ENCODE peak calls at places on chromosome 18, in four cellular contexts. One of them, this sample, is unnamed.

GRCh38 chr18:76450912-76451421 is 44.1 kb downstream of the ZNF516 start:
- DNase-seq in HepG2: no peak
- DNase-seq in A549: no peak
- DNase-seq in GM12878: peak; percentile 37
- DNase-seq in this sample: peak; percentile 91

GRCh38 chr18:31102020-31102684 is at the start of gene DSC2:
- DNase-seq in A549: peak; percentile 14
- DNase-seq in HepG2: peak; percentile 61
- DNase-seq in GM12878: no peak
- DNase-seq in this sample: peak; percentile 15

GRCh38 chr18:78625895-78626294 is 353.7 kb upstream of the SALL3 start:
- DNase-seq in A549: no peak
- DNase-seq in GM12878: no peak
- DNase-seq in HepG2: no peak
- DNase-seq in this sample: no peak

GRCh38 chr18:45951021-45951714 is 16.0 kb downstream of the EPG5 start:
- DNase-seq in A549: peak; percentile 16
- DNase-seq in GM12878: no peak
- DNase-seq in HepG2: no peak
- DNase-seq in this sample: no peak

GRCh38 chr18:77147418-77147852 is 14.9 kb upstream of the MBP start:
- DNase-seq in A549: no peak
- DNase-seq in GM12878: no peak
- DNase-seq in HepG2: no peak
- DNase-seq in this sample: no peak

GRCh38 chr18:50578651-50579050 is 18.8 kb downstream of the MAPK4 start:
- DNase-seq in A549: peak; percentile 36
- DNase-seq in HepG2: no peak
- DNase-seq in GM12878: no peak
- DNase-seq in this sample: no peak

GRCh38 chr18:57373017-57373416 is 20.7 kb downstream of the ST8SIA3 start:
- DNase-seq in A549: no peak
- DNase-seq in HepG2: no peak
- DNase-seq in GM12878: no peak
- DNase-seq in this sample: no peak

GRCh38 chr18:36403896-36404824 is 106.6 kb downstream of the FHOD3 start:
- DNase-seq in A549: no peak
- DNase-seq in GM12878: no peak
- DNase-seq in HepG2: no peak
- DNase-seq in this sample: no peak

GRCh38 chr18:44680271-44681038 is at the start of gene SETBP1:
- DNase-seq in GM12878: no peak
- DNase-seq in A549: peak; percentile 31
- DNase-seq in HepG2: no peak
- DNase-seq in this sample: peak; percentile 84

GRCh38 chr18:52392160-52392559 is 52.2 kb downstream of the DCC start:
- DNase-seq in HepG2: no peak
- DNase-seq in GM12878: peak; percentile 52
- DNase-seq in A549: no peak
- DNase-seq in this sample: no peak

GRCh38 chr18:52395146-52395852 is 55.3 kb downstream of the DCC start:
- DNase-seq in GM12878: peak; percentile 51
- DNase-seq in HepG2: no peak
- DNase-seq in A549: no peak
- DNase-seq in this sample: no peak

GRCh38 chr18:52394602-52395001 is 54.6 kb downstream of the DCC start:
- DNase-seq in HepG2: no peak
- DNase-seq in A549: no peak
- DNase-seq in GM12878: peak; percentile 52
- DNase-seq in this sample: no peak
- TF ChIP-seq PBX3 in HepG2: no peak
- TF ChIP-seq PBX3 in A549: no peak
- TF ChIP-seq PBX3 in GM12878: no peak
- TF ChIP-seq PBX3 in this sample: no peak

GRCh38 chr18:55402731-55403405 is 185.1 kb downstream of the TCF4 start:
- DNase-seq in HepG2: no peak
- DNase-seq in GM12878: no peak
- DNase-seq in A549: no peak
- DNase-seq in this sample: no peak

GRCh38 chr18:55401638-55402191 is 186.3 kb downstream of the TCF4 start:
- DNase-seq in A549: peak; percentile 5
- DNase-seq in HepG2: peak; percentile 2
- DNase-seq in GM12878: no peak
- DNase-seq in this sample: no peak

GRCh38 chr18:55400590-55401274 is 187.3 kb downstream of the TCF4 start:
- DNase-seq in GM12878: no peak
- DNase-seq in A549: no peak
- DNase-seq in HepG2: no peak
- DNase-seq in this sample: no peak

GRCh38 chr18:55403555-55403954 is 184.4 kb downstream of the TCF4 start:
- DNase-seq in GM12878: no peak
- DNase-seq in A549: no peak
- DNase-seq in HepG2: no peak
- DNase-seq in this sample: no peak

DNA sequence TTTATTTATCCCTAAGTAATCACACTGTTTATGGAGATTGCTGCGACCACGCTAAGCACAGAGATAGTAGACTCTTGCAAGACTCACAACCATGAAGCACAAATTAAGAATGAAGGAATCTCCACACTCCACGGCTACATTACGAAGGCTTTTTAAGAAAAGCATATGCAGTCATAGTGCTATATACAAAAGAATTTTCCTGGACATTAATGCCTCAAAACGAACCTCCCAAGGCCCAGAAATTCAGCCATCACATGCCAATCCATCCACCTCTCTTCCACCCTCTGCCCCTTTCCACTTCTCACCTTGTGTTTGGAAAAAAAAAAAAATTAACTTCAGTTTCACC is 186.7 kb downstream of the TCF4 start:
- DNase-seq in HepG2: no peak
- DNase-seq in A549: no peak
- DNase-seq in GM12878: no peak
- DNase-seq in this sample: no peak
- H3K4me2 ChIP-seq in HepG2: no peak overlapping the region
- H3K4me2 ChIP-seq in A549: peak overlapping the region; percentile 56
- H3K4me2 ChIP-seq in GM12878: no peak overlapping the region
- H3K4me2 ChIP-seq in this sample: peak overlapping the region; percentile 82

GRCh38 chr18:3596324-3597158 is 146.6 kb downstream of the TGIF1 start:
- DNase-seq in A549: peak; percentile 88
- DNase-seq in GM12878: no peak
- DNase-seq in HepG2: peak; percentile 88
- DNase-seq in this sample: peak; percentile 69
- TF ChIP-seq CTCF in A549: no peak
- TF ChIP-seq CTCF in GM12878: peak; percentile 50
- TF ChIP-seq CTCF in HepG2: peak; percentile 69
- TF ChIP-seq CTCF in this sample: peak; percentile 28

DNA sequence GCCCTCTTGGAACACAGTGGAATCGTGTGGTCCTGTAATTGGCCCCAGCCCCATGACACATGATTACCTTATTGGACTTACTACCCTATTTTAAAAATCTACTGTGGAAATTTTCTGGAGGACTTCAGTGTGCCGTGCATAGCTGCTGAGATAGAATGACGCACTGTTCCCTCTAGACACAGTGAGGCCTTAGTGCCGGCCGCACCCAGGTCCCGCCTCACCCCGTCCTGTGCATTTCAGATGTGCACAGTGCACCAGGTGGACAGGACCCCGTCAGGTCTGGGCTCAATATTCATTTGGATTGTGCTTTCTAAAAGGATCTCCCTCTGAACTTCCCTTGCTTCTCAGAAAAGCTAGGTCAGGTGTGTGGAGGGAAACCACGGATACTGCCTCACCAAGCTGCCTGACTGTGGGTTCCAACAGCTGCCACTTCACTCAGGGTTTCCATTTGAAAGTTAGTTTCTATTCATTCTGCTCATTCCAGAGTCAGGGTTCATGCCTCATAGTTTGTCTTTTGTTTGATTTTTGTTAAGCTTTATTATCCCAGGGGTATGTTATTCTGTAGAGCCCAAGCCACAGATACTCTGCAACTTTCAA is 155.8 kb downstream of the PTGR3 start:
- DNase-seq in GM12878: no peak
- DNase-seq in A549: no peak
- DNase-seq in HepG2: no peak
- DNase-seq in this sample: no peak
- TF ChIP-seq PBX3 in GM12878: no peak
- TF ChIP-seq PBX3 in A549: no peak
- TF ChIP-seq PBX3 in HepG2: no peak
- TF ChIP-seq PBX3 in this sample: no peak

GRCh38 chr18:12326711-12327460 is 18.8 kb downstream of the TUBB6 start:
- DNase-seq in A549: no peak
- DNase-seq in HepG2: no peak
- DNase-seq in GM12878: no peak
- DNase-seq in this sample: no peak

GRCh38 chr18:12329125-12329698 is 21.2 kb downstream of the TUBB6 start:
- DNase-seq in A549: no peak
- DNase-seq in GM12878: no peak
- DNase-seq in HepG2: no peak
- DNase-seq in this sample: no peak

GRCh38 chr18:12325726-12326245 is 17.7 kb downstream of the TUBB6 start:
- DNase-seq in HepG2: no peak
- DNase-seq in A549: no peak
- DNase-seq in GM12878: no peak
- DNase-seq in this sample: no peak

GRCh38 chr18:12327510-12328178 is 19.6 kb downstream of the TUBB6 start:
- DNase-seq in A549: peak; percentile 77
- DNase-seq in HepG2: peak; percentile 69
- DNase-seq in GM12878: no peak
- DNase-seq in this sample: peak; percentile 82

DNA sequence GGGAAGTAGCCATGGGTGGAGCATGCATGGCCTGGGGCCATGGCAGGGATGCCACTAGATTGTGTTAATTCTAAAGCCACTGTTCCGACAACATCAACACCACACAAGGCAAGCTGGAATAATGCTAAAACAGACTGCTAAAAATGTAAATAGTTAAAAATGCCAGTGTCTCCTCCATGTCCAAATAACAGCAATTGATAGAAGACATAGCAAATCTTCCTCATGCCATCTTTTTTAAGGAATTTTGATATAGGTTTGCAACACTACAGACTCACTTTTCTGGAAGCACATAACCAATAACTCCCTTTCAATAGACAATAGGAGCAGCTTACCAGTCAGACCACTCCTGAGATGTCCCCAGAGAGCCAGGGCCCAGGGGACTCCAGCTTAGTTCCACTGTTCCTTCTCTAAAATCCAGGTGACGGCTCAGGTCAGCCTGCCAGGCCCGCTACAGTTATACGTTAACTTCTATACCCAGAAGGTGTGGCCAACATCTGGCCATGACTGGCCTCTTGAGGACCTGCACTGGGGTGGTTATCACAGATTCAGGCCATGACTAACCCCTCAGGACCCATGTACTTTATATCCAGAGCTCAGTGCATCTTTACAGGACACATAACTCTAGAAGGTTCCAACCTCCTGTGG is 20.3 kb downstream of the TUBB6 start:
- DNase-seq in A549: no peak
- DNase-seq in HepG2: no peak
- DNase-seq in GM12878: no peak
- DNase-seq in this sample: no peak
- H3K4me2 ChIP-seq in A549: no peak overlapping the region
- H3K4me2 ChIP-seq in HepG2: no peak overlapping the region
- H3K4me2 ChIP-seq in GM12878: no peak overlapping the region
- H3K4me2 ChIP-seq in this sample: no peak overlapping the region

GRCh38 chr18:42107287-42108045 is 152.4 kb downstream of the PIK3C3 start:
- DNase-seq in HepG2: no peak
- DNase-seq in GM12878: no peak
- DNase-seq in A549: no peak
- DNase-seq in this sample: no peak
- TF ChIP-seq CTCF in HepG2: no peak
- TF ChIP-seq CTCF in GM12878: no peak
- TF ChIP-seq CTCF in A549: no peak
- TF ChIP-seq CTCF in this sample: no peak

GRCh38 chr18:62435435-62436031 is 87.3 kb upstream of the ZCCHC2 start:
- DNase-seq in A549: no peak
- DNase-seq in HepG2: peak; percentile 41
- DNase-seq in GM12878: no peak
- DNase-seq in this sample: peak; percentile 16

GRCh38 chr18:62438402-62438801 is 84.4 kb upstream of the ZCCHC2 start:
- DNase-seq in GM12878: no peak
- DNase-seq in HepG2: peak; percentile 53
- DNase-seq in A549: no peak
- DNase-seq in this sample: no peak

GRCh38 chr18:62436636-62437519 is 85.9 kb upstream of the ZCCHC2 start:
- DNase-seq in HepG2: no peak
- DNase-seq in A549: no peak
- DNase-seq in GM12878: no peak
- DNase-seq in this sample: no peak

GRCh38 chr18:62438876-62439275 is 83.9 kb upstream of the ZCCHC2 start:
- DNase-seq in HepG2: no peak
- DNase-seq in A549: no peak
- DNase-seq in GM12878: no peak
- DNase-seq in this sample: no peak

GRCh38 chr18:62437520-62438329 is 85.1 kb upstream of the ZCCHC2 start:
- DNase-seq in A549: no peak
- DNase-seq in HepG2: no peak
- DNase-seq in GM12878: no peak
- DNase-seq in this sample: peak; percentile 39
- TF ChIP-seq PBX3 in A549: no peak
- TF ChIP-seq PBX3 in HepG2: no peak
- TF ChIP-seq PBX3 in GM12878: no peak
- TF ChIP-seq PBX3 in this sample: no peak

DNA sequence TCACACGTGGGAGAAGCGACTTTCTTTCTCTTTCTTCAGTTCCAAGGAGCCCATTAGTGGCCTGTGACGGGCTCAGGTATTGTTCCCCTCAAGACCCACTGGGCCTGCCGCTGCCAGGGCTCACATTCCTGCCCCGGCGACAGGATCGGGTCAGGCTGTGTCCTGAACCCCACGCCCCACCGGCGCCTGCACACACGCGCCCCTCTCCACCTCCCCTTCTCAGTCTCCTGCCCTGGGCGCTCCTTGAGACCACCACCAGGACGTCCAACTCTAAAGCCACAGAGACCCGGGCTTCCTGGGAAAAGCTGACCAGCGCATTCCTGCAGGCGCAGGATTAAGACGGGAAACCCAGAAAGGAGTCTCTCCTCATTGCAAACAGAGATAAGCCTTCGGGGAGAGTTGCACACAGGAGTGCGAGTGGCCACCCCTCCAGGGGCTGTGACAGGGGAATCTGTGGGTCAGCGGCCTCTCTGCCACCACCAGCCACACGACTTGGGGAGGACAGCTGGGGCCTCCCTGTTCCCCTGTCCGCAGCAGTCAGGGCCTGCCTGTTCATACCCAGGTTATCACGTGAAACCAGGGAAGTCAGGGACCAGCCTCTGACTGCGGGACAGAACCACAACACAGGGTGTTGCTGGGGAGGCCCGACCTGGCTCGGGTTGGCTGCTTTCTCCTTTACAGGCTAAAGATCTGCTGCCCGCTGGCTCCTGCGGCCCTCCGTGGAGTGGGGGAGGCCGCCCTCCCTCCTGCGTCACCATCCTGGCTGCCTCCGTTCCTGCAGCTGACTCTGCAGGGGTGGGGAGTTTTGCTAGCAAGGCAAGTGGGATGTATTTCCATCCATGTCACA is 88.8 kb downstream of the ZCCHC2 start:
- DNase-seq in HepG2: no peak
- DNase-seq in GM12878: no peak
- DNase-seq in A549: no peak
- DNase-seq in this sample: no peak
- H3K4me2 ChIP-seq in HepG2: peak overlapping the region; percentile 60
- H3K4me2 ChIP-seq in GM12878: no peak overlapping the region
- H3K4me2 ChIP-seq in A549: no peak overlapping the region
- H3K4me2 ChIP-seq in this sample: no peak overlapping the region

GRCh38 chr18:11310476-11311086 is 161.2 kb upstream of the PIEZO2 start:
- DNase-seq in HepG2: peak; percentile 40
- DNase-seq in GM12878: no peak
- DNase-seq in A549: peak; percentile 52
- DNase-seq in this sample: peak; percentile 44
- TF ChIP-seq CTCF in HepG2: peak; percentile 77
- TF ChIP-seq CTCF in GM12878: peak; percentile 86
- TF ChIP-seq CTCF in A549: peak; percentile 69
- TF ChIP-seq CTCF in this sample: peak; percentile 84